ENCODE peak calls at places on chromosomes 3 and 15, in six cellular contexts. One of them, this sample, is unnamed.

GRCh38 chr3:61714225-61714624 is 152.9 kb downstream of the PTPRG start:
- DNase-seq in GM10248: no peak
- DNase-seq in AG04450: no peak
- DNase-seq in right atrium auricular region: no peak
- DNase-seq in astrocyte of the spinal cord: no peak
- DNase-seq in right lobe of liver: no peak
- DNase-seq in this sample: no peak

GRCh38 chr15:35514759-35515158 is 31.2 kb downstream of the DPH6 start:
- DNase-seq in GM10248: no peak
- DNase-seq in astrocyte of the spinal cord: peak
- DNase-seq in right lobe of liver: no peak
- DNase-seq in right atrium auricular region: no peak
- DNase-seq in AG04450: no peak
- DNase-seq in this sample: no peak

GRCh38 chr3:194715022-194715800 is 29.5 kb downstream of the FAM43A start:
- DNase-seq in GM10248: no peak
- DNase-seq in right atrium auricular region: no peak
- DNase-seq in AG04450: no peak
- DNase-seq in right lobe of liver: no peak
- DNase-seq in astrocyte of the spinal cord: no peak
- DNase-seq in this sample: no peak

GRCh38 chr3:39849992-39850706 is 40.7 kb downstream of the MYRIP start:
- DNase-seq in right lobe of liver: no peak
- DNase-seq in right atrium auricular region: no peak
- DNase-seq in AG04450: no peak
- DNase-seq in GM10248: no peak
- DNase-seq in astrocyte of the spinal cord: no peak
- DNase-seq in this sample: no peak

GRCh38 chr15:101463265-101463664 is 26.2 kb downstream of the PCSK6 start:
- DNase-seq in right atrium auricular region: no peak
- DNase-seq in GM10248: no peak
- DNase-seq in astrocyte of the spinal cord: no peak
- DNase-seq in AG04450: no peak
- DNase-seq in right lobe of liver: no peak
- DNase-seq in this sample: no peak

GRCh38 chr15:93488157-93488803 is 399.3 kb upstream of the RGMA start:
- DNase-seq in GM10248: no peak
- DNase-seq in astrocyte of the spinal cord: no peak
- DNase-seq in AG04450: no peak
- DNase-seq in right lobe of liver: no peak
- DNase-seq in right atrium auricular region: no peak
- DNase-seq in this sample: no peak

GRCh38 chr15:74752486-74753395 is 4.1 kb downstream of the CYP1A2 start:
- DNase-seq in right lobe of liver: peak
- DNase-seq in astrocyte of the spinal cord: no peak
- DNase-seq in right atrium auricular region: no peak
- DNase-seq in GM10248: no peak
- DNase-seq in AG04450: no peak
- DNase-seq in this sample: no peak

GRCh38 chr15:71103102-71103676 is 12.1 kb upstream of the THSD4 start:
- DNase-seq in astrocyte of the spinal cord: peak
- DNase-seq in right lobe of liver: no peak
- DNase-seq in right atrium auricular region: peak
- DNase-seq in GM10248: no peak
- DNase-seq in AG04450: no peak
- DNase-seq in this sample: peak

GRCh38 chr3:117874904-117875874 is 1159.5 kb downstream of the IGSF11 start:
- DNase-seq in GM10248: no peak
- DNase-seq in right atrium auricular region: no peak
- DNase-seq in right lobe of liver: no peak
- DNase-seq in astrocyte of the spinal cord: no peak
- DNase-seq in AG04450: no peak
- DNase-seq in this sample: no peak

GRCh38 chr3:185153170-185153733 is 392 bp upstream of the C3orf70 start:
- DNase-seq in astrocyte of the spinal cord: peak
- DNase-seq in GM10248: peak
- DNase-seq in right lobe of liver: no peak
- DNase-seq in AG04450: no peak
- DNase-seq in right atrium auricular region: no peak
- DNase-seq in this sample: peak

GRCh38 chr3:97772926-97773325 is 8.4 kb downstream of the ARL6 start:
- DNase-seq in astrocyte of the spinal cord: no peak
- DNase-seq in AG04450: no peak
- DNase-seq in right lobe of liver: no peak
- DNase-seq in right atrium auricular region: no peak
- DNase-seq in GM10248: no peak
- DNase-seq in this sample: no peak

GRCh38 chr3:167151671-167152070 is 228.4 kb downstream of the ZBBX start:
- DNase-seq in GM10248: no peak
- DNase-seq in right lobe of liver: no peak
- DNase-seq in astrocyte of the spinal cord: no peak
- DNase-seq in AG04450: no peak
- DNase-seq in right atrium auricular region: no peak
- DNase-seq in this sample: no peak

GRCh38 chr15:82894971-82895520 is 57.5 kb downstream of the HOMER2 start:
- DNase-seq in right lobe of liver: no peak
- DNase-seq in GM10248: no peak
- DNase-seq in astrocyte of the spinal cord: peak
- DNase-seq in right atrium auricular region: no peak
- DNase-seq in AG04450: no peak
- DNase-seq in this sample: no peak

GRCh38 chr3:159634414-159634813 is 354.2 kb upstream of the IL12A start:
- DNase-seq in AG04450: no peak
- DNase-seq in astrocyte of the spinal cord: peak
- DNase-seq in GM10248: no peak
- DNase-seq in right lobe of liver: no peak
- DNase-seq in right atrium auricular region: no peak
- DNase-seq in this sample: no peak

GRCh38 chr15:34109775-34110663 is 8.1 kb downstream of the PGBD4 start:
- DNase-seq in GM10248: peak
- DNase-seq in astrocyte of the spinal cord: peak
- DNase-seq in right lobe of liver: no peak
- DNase-seq in right atrium auricular region: no peak
- DNase-seq in AG04450: peak
- DNase-seq in this sample: peak

GRCh38 chr3:47035645-47036044 is 56.2 kb downstream of the NBEAL2 start:
- DNase-seq in right lobe of liver: no peak
- DNase-seq in astrocyte of the spinal cord: no peak
- DNase-seq in GM10248: no peak
- DNase-seq in right atrium auricular region: no peak
- DNase-seq in AG04450: no peak
- DNase-seq in this sample: no peak

GRCh38 chr3:128316456-128316855 is 150.2 kb downstream of the DNAJB8 start:
- DNase-seq in astrocyte of the spinal cord: no peak
- DNase-seq in right atrium auricular region: peak
- DNase-seq in GM10248: no peak
- DNase-seq in right lobe of liver: no peak
- DNase-seq in AG04450: no peak
- DNase-seq in this sample: no peak

GRCh38 chr3:50551293-50552057 is 16.1 kb downstream of the C3orf18 start:
- DNase-seq in GM10248: no peak
- DNase-seq in astrocyte of the spinal cord: no peak
- DNase-seq in AG04450: no peak
- DNase-seq in right lobe of liver: no peak
- DNase-seq in right atrium auricular region: no peak
- DNase-seq in this sample: no peak

GRCh38 chr3:71010731-71011455 is 572.6 kb downstream of the FOXP1 start:
- DNase-seq in right lobe of liver: no peak
- DNase-seq in GM10248: peak
- DNase-seq in right atrium auricular region: no peak
- DNase-seq in astrocyte of the spinal cord: peak
- DNase-seq in AG04450: no peak
- DNase-seq in this sample: peak

GRCh38 chr3:54206874-54207273 is 84.5 kb downstream of the CACNA2D3 start:
- DNase-seq in right atrium auricular region: no peak
- DNase-seq in astrocyte of the spinal cord: no peak
- DNase-seq in GM10248: no peak
- DNase-seq in right lobe of liver: no peak
- DNase-seq in AG04450: no peak
- DNase-seq in this sample: no peak

GRCh38 chr15:50828610-50829206 is 63.2 kb upstream of the SPPL2A start:
- DNase-seq in right lobe of liver: no peak
- DNase-seq in right atrium auricular region: no peak
- DNase-seq in AG04450: peak
- DNase-seq in astrocyte of the spinal cord: peak
- DNase-seq in GM10248: no peak
- DNase-seq in this sample: no peak

GRCh38 chr3:63961891-63962290 is 49.7 kb upstream of the SCAANT1 start:
- DNase-seq in right lobe of liver: no peak
- DNase-seq in right atrium auricular region: no peak
- DNase-seq in AG04450: no peak
- DNase-seq in astrocyte of the spinal cord: peak
- DNase-seq in GM10248: peak
- DNase-seq in this sample: peak

GRCh38 chr3:35664460-35664919 is 25.2 kb downstream of the ARPP21 start:
- DNase-seq in AG04450: peak
- DNase-seq in right atrium auricular region: no peak
- DNase-seq in astrocyte of the spinal cord: peak
- DNase-seq in right lobe of liver: peak
- DNase-seq in GM10248: no peak
- DNase-seq in this sample: no peak

GRCh38 chr3:193816028-193816395 is 223.0 kb downstream of the OPA1 start:
- DNase-seq in right lobe of liver: no peak
- DNase-seq in AG04450: no peak
- DNase-seq in GM10248: no peak
- DNase-seq in right atrium auricular region: no peak
- DNase-seq in astrocyte of the spinal cord: no peak
- DNase-seq in this sample: no peak

GRCh38 chr3:15630646-15631350 is 29.3 kb downstream of the BTD start:
- DNase-seq in AG04450: no peak
- DNase-seq in GM10248: peak
- DNase-seq in right lobe of liver: no peak
- DNase-seq in astrocyte of the spinal cord: peak
- DNase-seq in right atrium auricular region: no peak
- DNase-seq in this sample: peak

GRCh38 chr3:197154-197855 is 742 bp downstream of the CHL1 start:
- DNase-seq in right atrium auricular region: no peak
- DNase-seq in GM10248: peak
- DNase-seq in astrocyte of the spinal cord: no peak
- DNase-seq in AG04450: no peak
- DNase-seq in right lobe of liver: no peak
- DNase-seq in this sample: peak

GRCh38 chr15:39919740-39920509 is at the start of gene GPR176:
- DNase-seq in astrocyte of the spinal cord: peak
- DNase-seq in AG04450: no peak
- DNase-seq in right lobe of liver: peak
- DNase-seq in GM10248: peak
- DNase-seq in right atrium auricular region: no peak
- DNase-seq in this sample: peak
- TF ChIP-seq CTCF in astrocyte of the spinal cord: peak
- TF ChIP-seq CTCF in AG04450: peak
- TF ChIP-seq CTCF in right lobe of liver: no peak
- TF ChIP-seq CTCF in GM10248: no peak
- TF ChIP-seq CTCF in right atrium auricular region: no peak
- TF ChIP-seq CTCF in this sample: no peak

GRCh38 chr3:87126321-87126720 is 100.8 kb upstream of the CHMP2B start:
- DNase-seq in right atrium auricular region: no peak
- DNase-seq in right lobe of liver: no peak
- DNase-seq in AG04450: no peak
- DNase-seq in GM10248: no peak
- DNase-seq in astrocyte of the spinal cord: no peak
- DNase-seq in this sample: no peak

GRCh38 chr3:87125116-87125515 is 102.0 kb upstream of the CHMP2B start:
- DNase-seq in astrocyte of the spinal cord: no peak
- DNase-seq in AG04450: no peak
- DNase-seq in right lobe of liver: no peak
- DNase-seq in GM10248: no peak
- DNase-seq in right atrium auricular region: no peak
- DNase-seq in this sample: no peak

GRCh38 chr3:87127286-87127685 is 99.8 kb upstream of the CHMP2B start:
- DNase-seq in right lobe of liver: no peak
- DNase-seq in GM10248: no peak
- DNase-seq in astrocyte of the spinal cord: no peak
- DNase-seq in AG04450: no peak
- DNase-seq in right atrium auricular region: no peak
- DNase-seq in this sample: no peak

GRCh38 chr3:87132801-87133200 is 94.3 kb upstream of the CHMP2B start:
- DNase-seq in AG04450: no peak
- DNase-seq in GM10248: no peak
- DNase-seq in astrocyte of the spinal cord: no peak
- DNase-seq in right atrium auricular region: no peak
- DNase-seq in right lobe of liver: no peak
- DNase-seq in this sample: no peak

DNA sequence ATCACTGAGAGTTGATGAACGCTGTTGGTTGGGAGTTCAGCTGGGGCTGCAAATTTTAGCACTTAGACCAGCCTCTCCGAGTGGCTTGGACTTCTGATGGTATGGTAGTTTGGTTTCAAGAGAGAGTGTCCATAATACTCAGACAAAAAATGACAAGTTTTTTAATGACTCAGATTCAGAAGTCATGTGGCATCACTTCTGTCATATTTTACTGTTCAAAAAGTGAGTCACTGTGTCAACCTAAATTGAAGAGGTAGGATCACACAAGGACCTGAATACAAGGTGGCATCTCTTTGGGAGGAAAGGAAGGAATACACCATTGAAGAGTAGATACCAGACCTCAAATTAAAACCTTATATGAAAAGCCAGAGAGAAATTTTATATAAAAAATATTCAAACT is 99.1 kb upstream of the CHMP2B start:
- DNase-seq in GM10248: no peak
- DNase-seq in AG04450: no peak
- DNase-seq in astrocyte of the spinal cord: no peak
- DNase-seq in right atrium auricular region: no peak
- DNase-seq in right lobe of liver: no peak
- DNase-seq in this sample: no peak
- TF ChIP-seq CTCF in GM10248: no peak
- TF ChIP-seq CTCF in AG04450: no peak
- TF ChIP-seq CTCF in astrocyte of the spinal cord: no peak
- TF ChIP-seq CTCF in right atrium auricular region: no peak
- TF ChIP-seq CTCF in right lobe of liver: no peak
- TF ChIP-seq CTCF in this sample: no peak

GRCh38 chr3:10400749-10401495 is 80.0 kb upstream of the SEC13 start:
- DNase-seq in right lobe of liver: no peak
- DNase-seq in AG04450: no peak
- DNase-seq in GM10248: no peak
- DNase-seq in right atrium auricular region: no peak
- DNase-seq in astrocyte of the spinal cord: no peak
- DNase-seq in this sample: no peak
- TF ChIP-seq CTCF in right lobe of liver: no peak
- TF ChIP-seq CTCF in AG04450: no peak
- TF ChIP-seq CTCF in GM10248: no peak
- TF ChIP-seq CTCF in right atrium auricular region: no peak
- TF ChIP-seq CTCF in astrocyte of the spinal cord: no peak
- TF ChIP-seq CTCF in this sample: no peak

DNA sequence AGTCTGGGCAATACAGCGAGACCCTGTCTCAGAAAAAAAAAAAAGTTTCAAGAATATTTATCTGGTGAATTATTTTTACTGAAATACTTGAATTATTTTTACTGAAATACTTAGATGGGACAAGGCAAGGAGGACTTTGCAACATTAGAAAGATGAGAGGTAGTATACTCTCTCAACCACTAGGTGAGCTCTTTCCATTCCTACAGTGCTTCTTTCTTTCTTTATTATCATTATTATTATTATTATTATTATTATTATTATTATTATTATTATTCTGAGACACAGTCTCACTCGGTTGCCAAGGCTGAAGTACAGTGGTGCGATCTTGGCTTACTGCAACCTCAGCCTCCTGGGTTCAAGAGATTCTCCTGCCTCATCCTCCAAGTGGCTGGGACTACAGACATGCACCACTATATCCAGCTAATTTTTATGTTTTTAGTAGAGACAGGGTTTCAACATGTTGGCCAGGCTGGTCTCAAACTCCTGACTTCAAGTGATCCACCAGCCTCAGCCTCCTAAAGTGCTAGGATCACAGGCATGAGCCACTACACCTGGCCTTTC is 468.8 kb downstream of the MAGI1 start:
- DNase-seq in AG04450: no peak
- DNase-seq in right lobe of liver: no peak
- DNase-seq in right atrium auricular region: no peak
- DNase-seq in GM10248: no peak
- DNase-seq in astrocyte of the spinal cord: no peak
- DNase-seq in this sample: no peak
- TF ChIP-seq CTCF in AG04450: peak
- TF ChIP-seq CTCF in right lobe of liver: no peak
- TF ChIP-seq CTCF in right atrium auricular region: no peak
- TF ChIP-seq CTCF in GM10248: no peak
- TF ChIP-seq CTCF in astrocyte of the spinal cord: peak
- TF ChIP-seq CTCF in this sample: no peak